ENCODE peak calls at places on chromosome 21, in four cellular contexts. O is HepG2, F is GM12878, J is K562. S is an unnamed sample.

GRCh38 chr21:38440746-38441145 is 57.5 kb downstream of the ERG start:
- DNase-seq in O (peak), J (no peak), F (no peak), S (no peak)

GRCh38 chr21:28025111-28025510 is 967.6 kb downstream of the LTN1 start:
- DNase-seq in J (no peak), O (no peak), F (no peak), S (no peak)

GRCh38 chr21:15272171-15272570 is 207.4 kb upstream of the NRIP1 start:
- DNase-seq in J (no peak), F (no peak), O (no peak), S (no peak)

GRCh38 chr21:27498025-27498424 is 531.1 kb upstream of the ADAMTS5 start:
- DNase-seq in F (no peak), J (no peak), O (no peak), S (no peak)

GRCh38 chr21:31729622-31730343 is 2.1 kb downstream of the SCAF4 start:
- DNase-seq in O (no peak), F (no peak), J (no peak), S (no peak)

GRCh38 chr21:28675265-28676041 is 317.2 kb downstream of the LTN1 start:
- DNase-seq in O (no peak), F (no peak), J (no peak), S (no peak)

GRCh38 chr21:44834951-44835646 is 17.2 kb upstream of the SUMO3 start:
- DNase-seq in F (no peak), O (no peak), J (peak), S (no peak)

GRCh38 chr21:36149788-36150187 is 6.8 kb upstream of the DOP1B start:
- DNase-seq in F (no peak), O (no peak), J (no peak), S (no peak)

GRCh38 chr21:44013380-44014088 is 1.4 kb downstream of the TRAPPC10 start:
- DNase-seq in O (no peak), F (peak), J (no peak), S (no peak)

GRCh38 chr21:27649323-27649722 is 682.4 kb upstream of the ADAMTS5 start:
- DNase-seq in O (no peak), F (no peak), J (no peak), S (no peak)

DNA sequence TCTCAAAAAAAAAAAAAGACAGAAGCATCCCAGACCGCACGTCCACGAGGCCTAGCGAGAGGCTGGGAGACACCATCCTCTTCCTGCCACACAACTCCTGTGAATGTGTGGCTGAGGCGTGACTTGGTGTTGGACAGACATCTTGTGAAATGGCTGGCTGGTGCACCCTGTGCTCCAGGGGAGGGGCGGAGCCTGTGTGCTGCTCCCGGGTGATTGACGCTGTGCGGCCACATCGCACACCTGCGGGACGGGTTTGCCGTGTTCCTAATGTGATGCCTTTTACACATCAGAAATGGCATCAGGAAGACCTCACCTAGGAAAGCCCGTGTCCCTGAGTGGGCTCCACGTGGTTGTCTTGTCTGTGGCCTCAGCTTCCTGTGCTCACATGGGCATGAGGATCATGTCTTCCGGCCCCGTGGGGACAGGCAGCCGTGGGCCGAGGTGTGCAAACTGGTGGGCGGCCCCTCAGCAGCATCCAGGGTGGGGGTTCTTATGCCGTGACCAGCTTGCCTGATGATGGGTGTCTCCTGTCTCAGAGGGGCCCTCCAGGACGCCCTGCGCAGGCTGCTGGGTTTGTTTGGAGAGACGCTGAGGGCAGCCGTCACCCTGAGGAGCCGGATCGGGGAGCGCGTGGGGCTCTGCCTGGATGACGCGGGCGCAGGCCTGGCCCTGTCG is 64.4 kb downstream of the PCNT start:
- DNase-seq in O (no peak), F (no peak), J (no peak), S (no peak)
- TF ChIP-seq BRCA1 in O (no peak), F (no peak), J (no peak), S (no peak)

GRCh38 chr21:34889287-34889536 is 159.9 kb downstream of the RUNX1 start:
- DNase-seq in F (no peak), O (peak), J (no peak), S (no peak)
- TF ChIP-seq BRCA1 in F (no peak), O (no peak), J (no peak), S (no peak)

DNA sequence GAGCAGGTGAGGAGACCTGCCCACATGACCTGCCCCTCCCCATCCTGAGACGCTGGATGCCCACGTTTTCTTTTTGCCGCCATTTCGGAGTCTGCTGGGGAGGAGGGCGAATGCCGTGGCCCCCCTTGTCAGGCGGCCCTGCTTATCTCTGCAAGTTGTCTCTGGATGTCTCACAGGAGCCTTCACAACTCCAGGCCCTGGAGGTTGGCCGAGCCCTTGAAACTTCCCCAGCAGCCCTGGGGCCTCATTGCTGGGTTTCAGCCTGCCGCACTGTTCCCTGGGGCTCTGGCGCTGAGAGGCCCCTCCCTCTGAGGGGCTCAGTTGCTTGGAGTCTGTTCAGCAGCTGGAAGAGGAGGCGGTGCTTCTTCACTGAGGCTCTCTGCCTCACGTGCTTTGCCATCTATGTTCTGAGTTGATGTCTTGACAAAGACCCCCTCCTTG is 29.8 kb upstream of the ZBTB21 start:
- DNase-seq in J (no peak), O (no peak), F (no peak), S (no peak)
- TF ChIP-seq BRCA1 in J (no peak), O (no peak), F (no peak), S (no peak)

GRCh38 chr21:17796037-17796403 is 23.1 kb downstream of the C21orf91 start:
- DNase-seq in J (no peak), O (peak), F (no peak), S (no peak)

GRCh38 chr21:17794631-17795030 is 24.5 kb downstream of the C21orf91 start:
- DNase-seq in O (no peak), J (no peak), F (no peak), S (no peak)

GRCh38 chr21:17795084-17796036 is 23.8 kb downstream of the C21orf91 start:
- DNase-seq in O (no peak), J (no peak), F (no peak), S (no peak)

GRCh38 chr21:17793271-17793670 is 25.9 kb downstream of the C21orf91 start:
- DNase-seq in O (no peak), J (no peak), F (no peak), S (no peak)

DNA sequence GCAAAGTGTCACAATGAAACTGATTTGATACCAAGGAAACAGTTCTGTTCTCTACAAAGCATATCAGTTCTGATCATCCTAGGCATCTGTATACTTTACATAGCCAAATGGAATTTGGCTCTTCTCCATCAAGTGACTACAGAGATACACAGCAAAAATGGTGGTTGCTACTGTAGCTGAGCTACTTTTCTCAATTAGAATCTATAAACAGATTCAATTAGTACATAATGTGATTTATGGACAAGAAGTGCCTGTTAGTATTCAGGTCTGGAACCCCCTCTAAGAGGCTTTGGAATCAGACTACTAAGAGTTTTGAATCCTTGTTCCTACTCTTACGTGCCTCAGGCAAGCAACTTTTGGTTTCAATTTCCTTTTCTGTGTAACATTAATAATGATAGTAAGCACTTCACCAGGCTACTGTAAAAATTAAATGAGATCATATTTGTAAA is 25.5 kb downstream of the C21orf91 start:
- DNase-seq in J (no peak), O (no peak), F (no peak), S (no peak)
- TF ChIP-seq BRCA1 in J (no peak), O (no peak), F (no peak), S (no peak)

GRCh38 chr21:37269481-37269880 is 2.3 kb upstream of the VPS26C start:
- DNase-seq in F (no peak), O (no peak), J (no peak), S (peak)
- TF ChIP-seq BRCA1 in F (no peak), O (no peak), J (no peak), S (no peak)

S was measured in H1.